ENCODE peak calls at places on chromosomes 3 and 15, in five cellular contexts. D, E, S, H and F are unnamed samples.
A peak's percentile ranks its signal among the peaks of the same experiment; 100 is the strongest.

GRCh38 chr15:84947947-84948830 is 33.5 kb upstream of the PDE8A start:
- DNase-seq in D (peak; percentile 96), E (no peak), S (no peak), H (no peak), F (no peak)

GRCh38 chr15:85840079-85840801 is 45.5 kb upstream of the KLHL25 start:
- DNase-seq in D (peak; percentile 37), E (peak; percentile 94), S (peak; percentile 87), H (peak; percentile 51), F (peak; percentile 97)

GRCh38 chr3:158217992-158218391 is 108.1 kb downstream of the RSRC1 start:
- DNase-seq in D (no peak), E (no peak), S (no peak), H (no peak), F (no peak)

GRCh38 chr15:37860896-37861295 is 73.5 kb upstream of the TMCO5A start:
- DNase-seq in D (no peak), E (no peak), S (no peak), H (no peak), F (no peak)

GRCh38 chr3:17810759-17811158 is 68.3 kb upstream of the TBC1D5 start:
- DNase-seq in D (peak; percentile 55), E (no peak), S (no peak), H (no peak), F (no peak)

GRCh38 chr3:12670789-12671450 is 7.0 kb upstream of the RAF1 start:
- DNase-seq in D (no peak), E (peak; percentile 32), S (no peak), H (no peak), F (no peak)

GRCh38 chr15:29090617-29091466 is 178.8 kb downstream of the NSMCE3 start:
- DNase-seq in D (no peak), E (no peak), S (no peak), H (no peak), F (peak; percentile 19)

GRCh38 chr3:16182183-16182582 is 7.7 kb downstream of the GALNT15 start:
- DNase-seq in D (peak; percentile 40), E (no peak), S (no peak), H (no peak), F (no peak)

GRCh38 chr15:23853291-23853690 is 166.2 kb upstream of the NDN start:
- DNase-seq in D (no peak), E (no peak), S (no peak), H (no peak), F (no peak)

GRCh38 chr3:149095487-149095886 is 9.2 kb upstream of the HLTF start:
- DNase-seq in D (no peak), E (no peak), S (no peak), H (no peak), F (no peak)

GRCh38 chr3:3080309-3080708 is 29.9 kb downstream of the IL5RA start:
- DNase-seq in D (no peak), E (no peak), S (no peak), H (no peak), F (no peak)

GRCh38 chr3:45055411-45056143 is 29.5 kb downstream of the CLEC3B start:
- DNase-seq in D (peak; percentile 89), E (no peak), S (no peak), H (no peak), F (no peak)

DNA sequence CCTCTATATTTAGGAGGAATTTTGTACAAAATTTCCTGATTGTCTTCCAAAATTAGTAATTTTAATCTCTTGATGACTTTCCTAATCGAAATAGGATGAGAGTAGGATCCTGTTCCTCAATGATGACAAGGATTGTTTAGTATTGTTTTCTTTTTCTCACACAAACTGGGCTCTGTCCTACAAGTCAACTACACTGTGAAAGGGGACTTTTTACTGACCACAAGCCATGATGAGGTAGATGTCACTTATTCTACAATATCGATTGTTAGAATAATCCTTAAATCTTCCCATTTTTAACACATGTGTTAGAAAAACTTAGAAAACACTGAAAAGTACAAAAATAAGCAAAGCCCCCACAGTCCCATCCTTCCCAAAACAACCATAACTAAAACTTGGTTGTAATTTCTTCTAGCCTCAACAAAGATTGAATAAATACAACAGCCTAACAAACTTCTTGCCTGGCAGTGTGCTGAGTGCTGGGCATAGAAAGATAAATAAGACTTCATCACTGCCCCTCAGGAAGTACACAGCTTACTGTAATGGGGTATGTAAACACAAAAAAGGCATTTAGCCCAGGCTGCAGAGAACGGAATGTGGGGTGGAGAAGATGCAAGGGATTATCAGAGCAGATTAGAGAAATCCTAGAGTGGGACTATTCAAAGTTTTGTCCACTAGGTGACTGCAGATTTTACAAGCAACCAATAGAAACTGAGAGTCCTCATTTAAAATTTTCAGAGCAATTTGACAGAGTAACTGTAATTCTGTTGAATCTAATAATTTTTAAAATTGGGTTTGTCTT is 35.6 kb upstream of the TSC22D2 start:
- DNase-seq in D (no peak), E (no peak), S (no peak), H (no peak), F (no peak)
- H3K4me3 ChIP-seq in D (no peak overlapping the region), E (peak overlapping the region; percentile 64), S (no peak overlapping the region), H (no peak overlapping the region), F (no peak overlapping the region)

GRCh38 chr15:92821491-92822116 is 78.5 kb upstream of the CHD2 start:
- DNase-seq in D (peak; percentile 63), E (no peak), S (no peak), H (no peak), F (no peak)
- H3K4me3 ChIP-seq in D (no peak overlapping the region), E (no peak overlapping the region), S (no peak overlapping the region), H (no peak overlapping the region), F (no peak overlapping the region)

GRCh38 chr3:150114873-150115570 is 144.3 kb upstream of the PFN2 start:
- DNase-seq in D (peak; percentile 66), E (no peak), S (no peak), H (no peak), F (no peak)
- H3K4me3 ChIP-seq in D (no peak overlapping the region), E (no peak overlapping the region), S (no peak overlapping the region), H (no peak overlapping the region), F (no peak overlapping the region)

GRCh38 chr15:25435474-25436243 is 3.2 kb downstream of the UBE3A start:
- DNase-seq in D (no peak), E (no peak), S (no peak), H (no peak), F (no peak)
- H3K4me3 ChIP-seq in D (no peak overlapping the region), E (no peak overlapping the region), S (no peak overlapping the region), H (no peak overlapping the region), F (no peak overlapping the region)